ENCODE peak calls at places on chromosomes 11 and 22, in five cellular contexts. A, H, B, I and T are unnamed samples. For H3K9me3 and H3K36me3, the result is how much of the 10 kb centered on the place peaks cover.

GRCh38 chr11:37280194-37280593 is 682.2 kb upstream of the RAG2 start:
- DNase-seq in A (no peak), I (no peak), B (no peak), H (no peak), T (no peak)

GRCh38 chr11:1927151-1928037 is 7.9 kb downstream of the TNNT3 start:
- DNase-seq in I (no peak), B (peak), A (no peak), H (no peak), T (no peak)

GRCh38 chr11:121936781-121937447 is 179.1 kb downstream of the BLID start:
- DNase-seq in A (no peak), I (no peak), H (no peak), B (no peak), T (no peak)

GRCh38 chr11:115660072-115660805 is 156.0 kb upstream of the CADM1 start:
- DNase-seq in B (no peak), H (no peak), I (no peak), A (no peak), T (no peak)

GRCh38 chr11:119481021-119481666 is 58.2 kb upstream of the THY1 start:
- DNase-seq in H (peak), B (peak), I (peak), A (peak), T (peak)

GRCh38 chr11:125603207-125603606 is 10.6 kb downstream of the STT3A start:
- DNase-seq in B (no peak), A (no peak), H (no peak), I (no peak), T (no peak)

GRCh38 chr22:40218723-40219294 is 41.1 kb downstream of the TNRC6B start:
- DNase-seq in B (no peak), A (no peak), H (no peak), I (no peak), T (no peak)

GRCh38 chr22:23164091-23164490 is 16.2 kb upstream of the BCR start:
- DNase-seq in A (no peak), I (no peak), B (no peak), H (no peak), T (no peak)

GRCh38 chr11:116732740-116733385 is 39.9 kb downstream of the BUD13 start:
- DNase-seq in B (peak), H (peak), I (peak), A (peak), T (peak)

GRCh38 chr22:36182871-36183270 is 18.7 kb downstream of the APOL4 start:
- DNase-seq in A (no peak), B (no peak), I (no peak), H (no peak), T (no peak)

GRCh38 chr22:47854226-47854625 is 1091.8 kb downstream of the TBC1D22A start:
- DNase-seq in A (no peak), H (no peak), I (no peak), B (no peak), T (no peak)
- H3K9me3 ChIP-seq in A (under half), H (under half), I (under half), B (under half), T (under half)

DNA sequence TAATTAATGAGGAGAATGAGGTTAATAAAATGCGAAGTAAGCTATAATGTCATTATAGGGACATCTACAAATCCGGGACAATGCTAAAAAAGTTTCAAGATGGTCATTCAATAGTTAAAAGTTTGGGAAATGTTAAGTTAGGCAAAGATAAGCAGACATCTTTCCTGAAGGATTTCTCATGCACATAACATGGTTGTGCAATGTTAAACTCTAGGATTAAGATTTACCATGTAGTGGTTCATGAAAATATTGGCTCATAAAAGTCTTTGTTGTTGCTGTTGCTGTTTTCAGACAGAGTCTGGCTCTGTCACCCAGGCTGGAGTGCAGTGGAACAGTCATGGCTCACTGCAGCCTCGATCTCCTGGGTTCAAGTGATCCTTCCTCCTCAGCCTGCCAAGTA is 751.5 kb upstream of the CCDC179 start:
- DNase-seq in H (no peak), I (no peak), B (no peak), A (no peak), T (no peak)
- H3K4me3 ChIP-seq in H (no peak), I (no peak), B (no peak), A (no peak), T (no peak)

GRCh38 chr11:11963842-11964773 is 44.3 kb downstream of the DKK3 start:
- DNase-seq in I (no peak), B (no peak), A (peak), H (no peak), T (no peak)
- H3K36me3 ChIP-seq in I (under half), B (under half), A (under half), H (under half), T (under half)

GRCh38 chr22:47325249-47325648 is 562.8 kb downstream of the TBC1D22A start:
- DNase-seq in I (no peak), B (no peak), A (no peak), H (no peak), T (no peak)
- H3K9me3 ChIP-seq in I (under half), B (under half), A (under half), H (under half), T (under half)

DNA sequence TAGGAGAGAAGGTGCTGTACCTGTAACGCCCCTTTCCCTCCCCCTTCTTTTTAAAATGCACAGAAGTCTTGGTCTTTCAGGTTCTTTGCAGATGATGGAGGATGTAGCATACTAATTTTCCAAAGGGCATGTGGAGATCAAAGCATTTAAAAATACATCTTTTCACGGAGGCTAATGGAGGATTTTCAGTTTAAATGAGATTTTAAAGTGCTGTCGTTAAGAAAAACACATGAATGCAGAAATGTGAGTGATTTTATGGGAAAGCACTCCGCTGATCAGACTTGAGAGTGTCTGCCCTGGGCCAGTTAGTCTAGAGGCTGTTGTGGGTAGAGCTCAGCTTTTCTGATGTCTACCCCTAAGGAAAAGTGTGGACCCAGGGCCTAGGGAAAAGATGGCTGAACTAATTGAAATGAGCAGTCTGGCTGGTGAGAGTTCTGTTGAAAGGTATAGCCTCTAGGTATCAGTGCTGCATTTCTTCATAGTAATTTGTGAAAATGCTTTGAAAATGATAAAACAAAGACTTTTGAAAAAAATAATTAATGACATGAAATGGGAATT is 2.5 kb downstream of the AMOTL1 start:
- DNase-seq in I (no peak), H (no peak), B (no peak), A (no peak), T (no peak)
- H3K4me3 ChIP-seq in I (peak), H (peak), B (no peak), A (no peak), T (no peak)